ENCODE peak calls at places on chromosomes 5 and 9, in six cellular contexts. C, B, W, Y, S and E are unnamed samples.

GRCh38 chr5:33167541-33167940 is 273.2 kb upstream of the TARS1 start:
- DNase-seq in C (peak), B (no peak), W (no peak), Y (no peak), S (no peak), E (no peak)

GRCh38 chr9:90128587-90129190 is 513.9 kb downstream of the DIRAS2 start:
- DNase-seq in C (no peak), B (no peak), W (no peak), Y (no peak), S (no peak), E (no peak)

GRCh38 chr5:124628251-124628650 is 118.2 kb downstream of the ZNF608 start:
- DNase-seq in C (no peak), B (no peak), W (no peak), Y (no peak), S (no peak), E (no peak)

GRCh38 chr5:135986891-135987401 is 32.2 kb upstream of the LECT2 start:
- DNase-seq in C (peak), B (no peak), W (no peak), Y (no peak), S (no peak), E (no peak)

GRCh38 chr5:73454379-73455036 is 5.9 kb upstream of the FOXD1 start:
- DNase-seq in C (peak), B (no peak), W (no peak), Y (peak), S (peak), E (peak)

GRCh38 chr5:72292411-72292810 is 27.6 kb downstream of the MRPS27 start:
- DNase-seq in C (no peak), B (no peak), W (no peak), Y (no peak), S (no peak), E (no peak)

GRCh38 chr9:108205276-108205675 is 650.5 kb downstream of the ACTL7B start:
- DNase-seq in C (peak), B (no peak), W (no peak), Y (no peak), S (no peak), E (no peak)

GRCh38 chr5:179820483-179821297 is at the start of gene SQSTM1:
- DNase-seq in C (peak), B (peak), W (peak), Y (peak), S (peak), E (no peak)

GRCh38 chr5:68189613-68190012 is 25.9 kb upstream of the PIK3R1 start:
- DNase-seq in C (no peak), B (no peak), W (no peak), Y (no peak), S (peak), E (no peak)

GRCh38 chr5:53194086-53194485 is 84.5 kb upstream of the MOCS2 start:
- DNase-seq in C (peak), B (no peak), W (no peak), Y (no peak), S (no peak), E (no peak)

GRCh38 chr5:55492449-55492848 is 42.3 kb downstream of the PLPP1 start:
- DNase-seq in C (no peak), B (no peak), W (no peak), Y (no peak), S (peak), E (no peak)

GRCh38 chr9:16294371-16294770 is 576.1 kb downstream of the BNC2 start:
- DNase-seq in C (peak), B (no peak), W (no peak), Y (no peak), S (no peak), E (no peak)

GRCh38 chr9:79408617-79409016 is 163.1 kb upstream of the TLE4 start:
- DNase-seq in C (peak), B (no peak), W (no peak), Y (no peak), S (no peak), E (no peak)

GRCh38 chr5:73917433-73917832 is 291.4 kb downstream of the ARHGEF28 start:
- DNase-seq in C (peak), B (no peak), W (no peak), Y (no peak), S (peak), E (peak)

GRCh38 chr9:129383005-129383414 is 204.9 kb upstream of the IER5L start:
- DNase-seq in C (peak), B (peak), W (no peak), Y (peak), S (no peak), E (no peak)

GRCh38 chr9:27407966-27408365 is 111.0 kb upstream of the EQTN start:
- DNase-seq in C (peak), B (no peak), W (peak), Y (no peak), S (no peak), E (no peak)